ENCODE peak calls at places on chromosomes 4 and X, in nine cellular contexts. U is astrocyte of the spinal cord, N is tibial artery, J is bronchial epithelial cell, L is heart right ventricle, Q is AG04449, I is epithelial cell of esophagus, F is HL-60, V is upper lobe of right lung. X is an unnamed sample.

GRCh38 chr4:61397174-61397573 is 197.0 kb downstream of the ADGRL3 start:
- DNase-seq in N (no peak), V (no peak), J (peak; percentile 46), Q (no peak), F (peak; percentile 26), L (no peak), U (peak; percentile 57), I (peak; percentile 51), X (no peak)

GRCh38 chr4:126520731-126521130 is 1112.0 kb upstream of the INTU start:
- DNase-seq in U (no peak), J (no peak), V (no peak), I (no peak), N (no peak), L (no peak), Q (no peak), F (no peak), X (no peak)

GRCh38 chrX:84160736-84161135 is 27.3 kb downstream of the RPS6KA6 start:
- DNase-seq in L (no peak), F (no peak), V (no peak), N (no peak), U (no peak), Q (no peak), J (peak; percentile 48), I (peak; percentile 38), X (no peak)

GRCh38 chr4:80875642-80876041 is 154.9 kb upstream of the BMP3 start:
- DNase-seq in F (no peak), J (no peak), I (no peak), Q (no peak), V (no peak), L (no peak), N (no peak), U (no peak), X (no peak)

GRCh38 chr4:66571145-66571544 is 900.9 kb upstream of the EPHA5 start:
- DNase-seq in N (no peak), U (no peak), J (no peak), I (no peak), L (no peak), V (no peak), F (no peak), Q (no peak), X (no peak)

GRCh38 chrX:15680401-15680800 is 15.8 kb upstream of the CLTRN start:
- DNase-seq in V (no peak), F (peak; percentile 25), U (peak; percentile 53), L (no peak), N (no peak), Q (no peak), J (peak; percentile 58), I (peak; percentile 35), X (no peak)

GRCh38 chrX:153939573-153939972 is 4.7 kb upstream of the NAA10 start:
- DNase-seq in J (no peak), Q (no peak), U (no peak), I (no peak), N (no peak), F (no peak), L (no peak), V (no peak), X (no peak)

GRCh38 chr4:4555916-4556315 is 14.1 kb upstream of the STX18 start:
- DNase-seq in Q (peak; percentile 86), F (no peak), V (no peak), L (no peak), J (no peak), N (no peak), I (no peak), U (peak; percentile 87), X (no peak)

GRCh38 chr4:3286335-3287175 is 6.3 kb upstream of the RGS12 start:
- DNase-seq in F (no peak), I (no peak), V (peak; percentile 57), J (no peak), Q (no peak), N (peak; percentile 59), L (no peak), U (no peak), X (peak; percentile 71)

GRCh38 chr4:3640587-3640962 is 108.4 kb upstream of the LRPAP1 start:
- DNase-seq in Q (no peak), V (no peak), N (peak; percentile 91), I (no peak), U (no peak), J (no peak), L (no peak), F (no peak), X (no peak)

GRCh38 chrX:49762175-49762704 is 66.5 kb upstream of the PAGE1 start:
- DNase-seq in V (no peak), L (no peak), Q (no peak), J (no peak), I (no peak), F (no peak), N (no peak), U (no peak), X (no peak)

GRCh38 chr4:156765277-156765676 is 206.3 kb downstream of the PDGFC start:
- DNase-seq in Q (no peak), I (no peak), J (no peak), F (no peak), N (no peak), V (no peak), U (no peak), L (no peak), X (no peak)

GRCh38 chr4:85715996-85716737 is 241.2 kb downstream of the ARHGAP24 start:
- DNase-seq in V (no peak), L (no peak), F (no peak), I (no peak), Q (no peak), J (no peak), U (no peak), N (no peak), X (no peak)

GRCh38 chrX:150848914-150849365 is 49.5 kb downstream of the CD99L2 start:
- DNase-seq in I (peak; percentile 93), Q (no peak), J (peak; percentile 96), U (peak; percentile 49), V (peak; percentile 56), N (no peak), L (no peak), F (peak; percentile 63), X (no peak)

GRCh38 chr4:43132010-43132582 is 239.6 kb downstream of the GRXCR1 start:
- DNase-seq in Q (peak; percentile 4), U (peak; percentile 77), I (peak; percentile 72), N (no peak), L (peak; percentile 24), J (peak; percentile 59), F (peak; percentile 45), V (peak; percentile 72), X (peak; percentile 54)

GRCh38 chr4:172411180-172411579 is 598.0 kb downstream of the GALNTL6 start:
- DNase-seq in F (no peak), N (no peak), U (no peak), Q (no peak), J (no peak), L (no peak), I (no peak), V (no peak), X (no peak)

GRCh38 chr4:1675802-1676137 is 8.3 kb downstream of the FAM53A start:
- DNase-seq in Q (no peak), V (no peak), J (no peak), I (no peak), L (no peak), U (no peak), F (no peak), N (no peak), X (no peak)

GRCh38 chr4:1767770-1768366 is 25.2 kb upstream of the FGFR3 start:
- DNase-seq in L (no peak), I (peak; percentile 61), U (peak; percentile 22), F (peak; percentile 30), J (peak; percentile 41), N (no peak), V (peak; percentile 91), Q (no peak), X (no peak)

GRCh38 chr4:3829954-3830773 is 64.0 kb downstream of the ADRA2C start:
- DNase-seq in F (no peak), I (no peak), U (no peak), V (no peak), L (no peak), J (no peak), Q (no peak), N (no peak), X (no peak)

GRCh38 chr4:163866728-163867313 is 372.3 kb downstream of the TMA16 start:
- DNase-seq in J (peak; percentile 96), I (peak; percentile 84), Q (no peak), V (no peak), F (no peak), U (peak; percentile 64), L (no peak), N (no peak), X (no peak)

GRCh38 chrX:32408389-32408788 is 803.0 kb downstream of the DMD start:
- DNase-seq in F (peak; percentile 21), U (no peak), Q (no peak), J (peak; percentile 0), L (no peak), V (no peak), N (no peak), I (peak; percentile 2), X (no peak)

GRCh38 chrX:17086317-17086716 is 139.9 kb downstream of the REPS2 start:
- DNase-seq in Q (no peak), N (no peak), V (no peak), U (no peak), L (no peak), F (no peak), I (no peak), J (no peak), X (no peak)
- TF ChIP-seq CTCF in Q (no peak), N (no peak), V (no peak), U (no peak), L (no peak), F (no peak), I (no peak), J (no peak), X (no peak)

GRCh38 chr4:36254355-36254754 is 10.0 kb upstream of the ARAP2 start:
- DNase-seq in V (no peak), N (no peak), U (no peak), F (no peak), I (no peak), Q (no peak), L (no peak), J (no peak), X (no peak)
- H3K4me3 ChIP-seq in V (no peak overlapping the region), N (no peak overlapping the region), U (no peak overlapping the region), F (no peak overlapping the region), I (no peak overlapping the region), Q (no peak overlapping the region), L (no peak overlapping the region), J (no peak overlapping the region), X (no peak overlapping the region)

GRCh38 chr4:112830753-112831386 is 193.9 kb downstream of the LARP7 start:
- DNase-seq in I (no peak), J (no peak), F (no peak), U (no peak), N (no peak), V (no peak), L (no peak), Q (no peak), X (no peak)
- TF ChIP-seq CTCF in I (no peak), J (no peak), F (no peak), U (no peak), N (no peak), V (no peak), L (no peak), Q (no peak), X (no peak)

GRCh38 chr4:150997141-150997540 is 17.9 kb downstream of the LRBA start:
- DNase-seq in V (no peak), J (peak; percentile 67), Q (no peak), L (no peak), F (no peak), I (peak; percentile 34), N (no peak), U (no peak), X (no peak)
- H3K4me3 ChIP-seq in V (no peak overlapping the region), J (no peak overlapping the region), Q (no peak overlapping the region), L (no peak overlapping the region), F (no peak overlapping the region), I (no peak overlapping the region), N (no peak overlapping the region), U (no peak overlapping the region), X (no peak overlapping the region)

X was measured in Peyer's patch.